ENCODE peak calls at places on chromosomes 11 and 22, in four cellular contexts. T, H, D and W are unnamed samples.
A peak's percentile ranks its signal among the peaks of the same experiment; 100 is the strongest.

GRCh38 chr11:122192634-122193245 is 76.7 kb upstream of the BLID start:
- DNase-seq in H (no peak), D (no peak), T (no peak), W (no peak)

GRCh38 chr11:114171257-114172054 is 111.9 kb downstream of the ZBTB16 start:
- DNase-seq in T (no peak), H (no peak), D (peak; percentile 97), W (peak; percentile 99)

GRCh38 chr11:109304159-109304558 is 117.8 kb upstream of the C11orf87 start:
- DNase-seq in D (no peak), T (no peak), H (no peak), W (no peak)

GRCh38 chr11:86955674-86956522 is 703 bp upstream of the FZD4 start:
- DNase-seq in T (peak; percentile 8), D (peak; percentile 84), H (peak; percentile 60), W (peak; percentile 82)

GRCh38 chr11:128814856-128815705 is 52.0 kb downstream of the KCNJ1 start:
- DNase-seq in H (peak; percentile 76), T (no peak), D (peak; percentile 34), W (no peak)

GRCh38 chr22:47284822-47285221 is 522.4 kb downstream of the TBC1D22A start:
- DNase-seq in D (no peak), T (no peak), H (no peak), W (no peak)

GRCh38 chr11:57597461-57597892 is at the start of gene SERPING1:
- DNase-seq in D (peak; percentile 61), T (no peak), H (no peak), W (peak; percentile 76)

GRCh38 chr22:46000081-46001027 is 23.4 kb upstream of the WNT7B start:
- DNase-seq in H (no peak), T (no peak), D (no peak), W (no peak)

GRCh38 chr11:75246006-75246672 is 5.6 kb downstream of the TPBGL start:
- DNase-seq in D (peak; percentile 69), H (no peak), T (no peak), W (no peak)

GRCh38 chr11:74612877-74613276 is 20.5 kb downstream of the POLD3 start:
- DNase-seq in D (no peak), H (no peak), T (no peak), W (no peak)

GRCh38 chr11:61846351-61846750 is 18.3 kb downstream of the FADS2 start:
- DNase-seq in D (no peak), H (no peak), T (no peak), W (no peak)

GRCh38 chr22:23182289-23183106 is 2.2 kb downstream of the BCR start:
- DNase-seq in D (peak; percentile 22), T (peak; percentile 39), H (no peak), W (peak; percentile 29)

GRCh38 chr11:129846508-129847335 is 31.1 kb downstream of the TMEM45B start:
- DNase-seq in T (no peak), H (peak; percentile 95), D (no peak), W (no peak)

GRCh38 chr11:122202951-122203456 is 87.0 kb upstream of the BLID start:
- DNase-seq in D (peak; percentile 52), T (peak; percentile 0), H (peak; percentile 69), W (peak; percentile 61)

GRCh38 chr22:39988386-39989114 is 6.2 kb upstream of the FAM83F start:
- DNase-seq in H (no peak), T (no peak), D (no peak), W (no peak)

GRCh38 chr11:45856044-45856468 is 8.8 kb downstream of the CRY2 start:
- DNase-seq in T (no peak), H (no peak), D (no peak), W (no peak)

GRCh38 chr11:65391007-65391406 is 4.6 kb downstream of the FRMD8 start:
- DNase-seq in H (no peak), D (no peak), T (no peak), W (peak; percentile 65)

GRCh38 chr11:129960216-129961214 is 42.1 kb downstream of the PRDM10 start:
- DNase-seq in T (no peak), D (no peak), H (peak; percentile 93), W (no peak)

GRCh38 chr11:47111318-47111804 is 65.3 kb downstream of the ARFGAP2 start:
- DNase-seq in H (no peak), D (no peak), T (no peak), W (no peak)

GRCh38 chr11:28833169-28833568 is 725.0 kb downstream of the METTL15 start:
- DNase-seq in D (no peak), T (no peak), H (no peak), W (no peak)

GRCh38 chr11:109729761-109730160 is 307.8 kb downstream of the C11orf87 start:
- DNase-seq in H (no peak), D (peak; percentile 34), T (no peak), W (no peak)

GRCh38 chr11:63767415-63768231 is 952 bp downstream of the ZFTA start:
- DNase-seq in T (peak; percentile 44), D (peak; percentile 60), H (peak; percentile 53), W (peak; percentile 67)

GRCh38 chr11:107050126-107050525 is 31.9 kb upstream of the GUCY1A2 start:
- DNase-seq in H (peak; percentile 39), T (no peak), D (no peak), W (no peak)

GRCh38 chr22:50293441-50294318 is 13.8 kb downstream of the PLXNB2 start:
- DNase-seq in D (peak; percentile 82), T (peak; percentile 30), H (peak; percentile 53), W (no peak)

GRCh38 chr11:457071-457760 is 7.1 kb downstream of the PTDSS2 start:
- DNase-seq in H (no peak), T (peak; percentile 29), D (no peak), W (no peak)

GRCh38 chr11:123856444-123856843 is 29.0 kb downstream of the TMEM225 start:
- DNase-seq in T (no peak), H (no peak), D (no peak), W (no peak)

GRCh38 chr11:62536301-62536957 is 10.2 kb downstream of the AHNAK start:
- DNase-seq in H (no peak), T (no peak), D (no peak), W (no peak)

GRCh38 chr11:313787-314547 is at the start of gene IFITM1:
- DNase-seq in H (no peak), D (no peak), T (peak; percentile 83), W (no peak)

GRCh38 chr11:44453213-44453612 is 112.2 kb upstream of the CD82 start:
- DNase-seq in T (no peak), H (no peak), D (no peak), W (no peak)

GRCh38 chr11:10038916-10039315 is 255.1 kb downstream of the SBF2 start:
- DNase-seq in T (no peak), H (no peak), D (no peak), W (no peak)

GRCh38 chr11:123195182-123196059 is at the start of gene CLMP:
- DNase-seq in H (no peak), T (no peak), D (peak; percentile 24), W (peak; percentile 34)

GRCh38 chr11:32052218-32052617 is 38.7 kb upstream of the RCN1 start:
- DNase-seq in H (peak; percentile 64), D (peak; percentile 54), T (peak; percentile 32), W (peak; percentile 48)

GRCh38 chr22:36914383-36914752 is 940 bp downstream of the CSF2RB start:
- DNase-seq in D (no peak), H (no peak), T (no peak), W (no peak)
- H3K4me3 ChIP-seq in D (no peak overlapping the region), H (no peak overlapping the region), T (no peak overlapping the region), W (peak overlapping the region; percentile 29)

DNA sequence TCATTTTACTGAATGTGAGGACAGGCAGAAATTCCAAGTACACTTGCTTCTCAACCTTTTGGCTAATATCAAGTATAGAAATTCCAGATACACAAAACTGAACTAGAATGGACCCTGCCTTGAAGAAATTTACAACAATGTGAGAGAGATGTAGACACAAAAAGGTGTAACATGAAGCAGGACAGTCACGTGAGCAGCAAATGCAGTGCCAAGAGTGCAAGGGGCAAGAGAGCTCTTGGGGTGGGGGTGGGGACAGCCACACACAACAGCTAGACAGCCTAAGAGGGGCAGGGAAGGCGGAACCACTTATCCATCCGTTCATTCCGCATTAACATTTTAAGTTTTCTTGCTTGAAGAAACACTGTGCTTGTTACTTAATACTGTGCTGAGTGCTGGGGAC is 28.9 kb downstream of the PLEKHA7 start:
- DNase-seq in D (no peak), T (no peak), H (no peak), W (no peak)
- H3K27ac ChIP-seq in D (peak overlapping the region; percentile 94), T (no peak overlapping the region), H (no peak overlapping the region), W (no peak overlapping the region)

GRCh38 chr11:33857924-33858323 is 34.0 kb downstream of the LMO2 start:
- DNase-seq in D (peak; percentile 68), H (peak; percentile 57), T (peak; percentile 66), W (peak; percentile 73)
- H3K4me3 ChIP-seq in D (no peak overlapping the region), H (no peak overlapping the region), T (no peak overlapping the region), W (no peak overlapping the region)

GRCh38 chr11:79082920-79083319 is 357.9 kb downstream of the TENM4 start:
- DNase-seq in D (no peak), H (no peak), T (no peak), W (no peak)
- H3K27ac ChIP-seq in D (no peak overlapping the region), H (no peak overlapping the region), T (no peak overlapping the region), W (no peak overlapping the region)